ENCODE peak calls at places on chromosomes 6 and 20, in eight cellular contexts. Q is hippocampal formation; O is GM13977; B is activated naive CD4-positive, alpha-beta T cell; Z is IMR-90; G is T-helper 22 cell; D is HuH-7; N is glutamatergic neuron. U is an unnamed sample.

GRCh38 chr20:59560588-59561227 is 43.6 kb upstream of the PHACTR3 start:
- DNase-seq in B (no peak), G (no peak), O (peak; percentile 69), D (peak; percentile 64), N (peak; percentile 17), Q (no peak), Z (peak; percentile 11), U (no peak)

GRCh38 chr20:10523438-10523837 is 88.3 kb downstream of the SLX4IP start:
- DNase-seq in N (no peak), Z (no peak), D (no peak), O (no peak), Q (no peak), B (no peak), G (no peak), U (no peak)

GRCh38 chr20:37693203-37693602 is 627 bp upstream of the CTNNBL1 start:
- DNase-seq in G (no peak), Q (no peak), O (no peak), D (no peak), B (no peak), Z (no peak), N (no peak), U (no peak)

GRCh38 chr6:71197267-71197666 is 91.3 kb upstream of the OGFRL1 start:
- DNase-seq in Z (peak; percentile 49), N (no peak), Q (no peak), O (no peak), G (no peak), D (no peak), B (no peak), U (no peak)

GRCh38 chr20:37565134-37565811 is 37.6 kb upstream of the BLCAP start:
- DNase-seq in Q (no peak), B (no peak), G (no peak), O (no peak), N (no peak), D (no peak), Z (no peak), U (no peak)

GRCh38 chr6:119627908-119628669 is 278.5 kb upstream of the MAN1A1 start:
- DNase-seq in Q (no peak), Z (peak; percentile 49), B (no peak), D (peak; percentile 6), N (no peak), O (no peak), G (no peak), U (no peak)

GRCh38 chr6:14882394-14883073 is 363.3 kb upstream of the JARID2 start:
- DNase-seq in Q (no peak), D (no peak), N (no peak), O (no peak), B (no peak), Z (peak; percentile 46), G (no peak), U (no peak)

GRCh38 chr6:27290065-27290849 is 21.8 kb downstream of the POM121L2 start:
- DNase-seq in N (no peak), Q (no peak), O (no peak), B (no peak), Z (peak; percentile 63), G (no peak), D (no peak), U (no peak)

GRCh38 chr6:127550403-127550802 is 26.6 kb upstream of the C6orf58 start:
- DNase-seq in N (no peak), D (no peak), O (no peak), B (no peak), Z (peak; percentile 76), Q (no peak), G (no peak), U (no peak)

GRCh38 chr6:122752990-122753687 is 26.4 kb upstream of the FABP7 start:
- DNase-seq in D (no peak), Q (no peak), N (no peak), G (no peak), O (no peak), B (no peak), Z (no peak), U (no peak)

GRCh38 chr6:152575621-152576150 is 61.5 kb downstream of the SYNE1 start:
- DNase-seq in N (no peak), D (no peak), Q (no peak), Z (peak; percentile 49), B (no peak), G (no peak), O (no peak), U (no peak)

GRCh38 chr6:152271681-152272464 is 365.3 kb downstream of the SYNE1 start:
- DNase-seq in B (no peak), Z (peak; percentile 34), O (no peak), G (no peak), N (no peak), Q (peak; percentile 2), D (no peak), U (no peak)

GRCh38 chr6:139126255-139126654 is 8.6 kb upstream of the HECA start:
- DNase-seq in O (no peak), Z (peak; percentile 92), N (no peak), Q (no peak), D (no peak), B (no peak), G (peak; percentile 27), U (peak; percentile 8)

GRCh38 chr6:121951077-121951476 is 448.4 kb upstream of the HSF2 start:
- DNase-seq in G (no peak), N (no peak), O (no peak), Q (no peak), Z (no peak), B (no peak), D (no peak), U (no peak)

GRCh38 chr20:49938173-49939163 is 2.3 kb downstream of the RNF114 start:
- DNase-seq in N (no peak), Q (peak; percentile 22), O (no peak), G (no peak), Z (peak; percentile 82), D (no peak), B (no peak), U (no peak)

GRCh38 chr6:56552212-56553130 is 90.2 kb downstream of the DST start:
- DNase-seq in Q (no peak), B (no peak), D (no peak), N (no peak), Z (peak; percentile 76), O (no peak), G (no peak), U (no peak)

GRCh38 chr6:52063584-52064400 is 23.6 kb downstream of the PKHD1 start:
- DNase-seq in D (peak; percentile 30), O (peak; percentile 37), B (no peak), N (peak; percentile 34), G (no peak), Q (peak; percentile 4), Z (peak; percentile 30), U (no peak)

GRCh38 chr6:161418458-161418945 is 144.6 kb upstream of the AGPAT4 start:
- DNase-seq in N (no peak), B (no peak), Q (peak; percentile 26), D (peak; percentile 48), G (no peak), Z (peak; percentile 85), O (peak; percentile 61), U (no peak)

GRCh38 chr20:60069626-60070025 is 111.4 kb downstream of the CDH26 start:
- DNase-seq in Q (no peak), G (no peak), B (no peak), D (no peak), N (no peak), Z (no peak), O (no peak), U (no peak)

GRCh38 chr20:54020348-54020747 is 50.0 kb downstream of the BCAS1 start:
- DNase-seq in D (no peak), N (no peak), Z (no peak), B (no peak), Q (no peak), O (no peak), G (no peak), U (no peak)

GRCh38 chr6:51472745-51473483 is 614.5 kb downstream of the PKHD1 start:
- DNase-seq in N (no peak), D (no peak), Q (no peak), Z (no peak), B (no peak), G (no peak), O (no peak), U (no peak)

GRCh38 chr20:48065833-48066232 is 280.6 kb upstream of the SULF2 start:
- DNase-seq in G (no peak), N (no peak), Q (no peak), D (no peak), O (no peak), Z (no peak), B (no peak), U (no peak)

GRCh38 chr20:62979876-62980373 is 26.8 kb downstream of the BHLHE23 start:
- DNase-seq in N (peak; percentile 58), B (no peak), Z (no peak), O (peak; percentile 53), D (no peak), Q (no peak), G (no peak), U (no peak)

GRCh38 chr20:2757969-2758368 is 42.5 kb downstream of the CPXM1 start:
- DNase-seq in B (no peak), D (no peak), N (no peak), Z (no peak), O (peak; percentile 8), G (no peak), Q (no peak), U (no peak)

GRCh38 chr20:56424931-56425330 is 12.9 kb downstream of the CASS4 start:
- DNase-seq in D (no peak), Q (no peak), B (no peak), Z (no peak), O (no peak), G (no peak), N (no peak), U (no peak)

GRCh38 chr6:31898200-31899011 is 908 bp upstream of the EHMT2 start:
- DNase-seq in G (no peak), N (no peak), D (peak; percentile 43), O (peak; percentile 55), Q (no peak), B (no peak), Z (peak; percentile 35), U (no peak)

GRCh38 chr6:155340464-155341129 is 26.3 kb upstream of the TFB1M start:
- DNase-seq in Z (peak; percentile 61), D (peak; percentile 30), O (no peak), B (no peak), Q (no peak), G (no peak), N (no peak), U (peak; percentile 44)

GRCh38 chr6:108482559-108482958 is 78.2 kb upstream of the FOXO3 start:
- DNase-seq in D (no peak), Q (no peak), N (no peak), G (no peak), Z (no peak), B (no peak), O (no peak), U (no peak)

GRCh38 chr20:36541227-36542018 is at the start of gene MYL9:
- DNase-seq in N (peak; percentile 43), B (no peak), O (peak; percentile 81), D (no peak), Z (peak; percentile 62), Q (no peak), G (no peak), U (peak; percentile 34)

GRCh38 chr20:32338665-32339064 is 19.5 kb upstream of the ASXL1 start:
- DNase-seq in B (no peak), O (no peak), N (no peak), G (no peak), Q (no peak), D (no peak), Z (no peak), U (no peak)

GRCh38 chr20:57724610-57725405 is 15.0 kb upstream of the PMEPA1 start:
- DNase-seq in Z (no peak), B (no peak), G (no peak), D (no peak), N (no peak), Q (no peak), O (no peak), U (no peak)

GRCh38 chr20:36895036-36895435 is 19.1 kb downstream of the TLDC2 start:
- DNase-seq in Q (no peak), D (no peak), O (no peak), G (no peak), Z (no peak), B (no peak), N (no peak), U (no peak)

GRCh38 chr20:57048027-57048869 is 218.2 kb downstream of the BMP7 start:
- DNase-seq in Z (no peak), O (peak; percentile 68), D (peak; percentile 30), G (no peak), N (peak; percentile 76), B (no peak), Q (peak; percentile 12), U (no peak)

GRCh38 chr20:4560667-4561066 is 161.0 kb upstream of the PRND start:
- DNase-seq in Q (no peak), N (no peak), B (no peak), O (no peak), G (no peak), Z (peak; percentile 86), D (no peak), U (no peak)